ENCODE peak calls at places on chromosomes 2 and 18, in eight cellular contexts. I is lower lobe of right lung, T is tibial nerve, S is mucosa of descending colon, Q is heart right ventricle, W is dorsolateral prefrontal cortex, N is astrocyte of the spinal cord, L is AG04449. H is an unnamed sample.

GRCh38 chr2:73075477-73076373 is 4.2 kb upstream of the SFXN5 start:
- DNase-seq in W (peak; percentile 70), T (peak; percentile 54), Q (no peak), I (no peak), S (no peak), L (no peak), N (peak; percentile 45), H (no peak)

GRCh38 chr2:240369725-240370585 is 65.5 kb upstream of the GPC1 start:
- DNase-seq in L (peak; percentile 76), I (peak; percentile 83), Q (peak; percentile 72), N (peak; percentile 89), W (peak; percentile 31), S (peak; percentile 17), T (peak; percentile 61), H (peak; percentile 55)

GRCh38 chr18:46067431-46068007 is 4.5 kb downstream of the PSTPIP2 start:
- DNase-seq in I (no peak), N (peak; percentile 47), W (no peak), Q (no peak), S (no peak), L (no peak), T (no peak), H (peak; percentile 57)

GRCh38 chr2:109136542-109136941 is 7.5 kb downstream of the SH3RF3 start:
- DNase-seq in T (no peak), Q (no peak), W (no peak), I (no peak), L (no peak), N (no peak), S (no peak), H (no peak)

GRCh38 chr2:54615832-54616534 is 107.5 kb upstream of the EML6 start:
- DNase-seq in N (no peak), S (no peak), I (no peak), Q (no peak), T (no peak), W (no peak), L (no peak), H (no peak)

GRCh38 chr2:231605607-231606091 is 13.0 kb downstream of the TEX44 start:
- DNase-seq in Q (peak; percentile 52), T (no peak), I (no peak), S (no peak), N (no peak), L (no peak), W (peak; percentile 67), H (no peak)

GRCh38 chr2:219344756-219345458 is 12.4 kb upstream of the RESP18 start:
- DNase-seq in N (peak; percentile 45), S (peak; percentile 57), Q (peak; percentile 21), T (peak; percentile 41), L (no peak), I (peak; percentile 67), W (peak; percentile 60), H (no peak)

GRCh38 chr2:138485019-138485418 is 16.6 kb upstream of the SPOPL start:
- DNase-seq in I (no peak), N (no peak), W (no peak), Q (no peak), L (no peak), T (no peak), S (no peak), H (no peak)

GRCh38 chr2:230770804-230771203 is 58.2 kb downstream of the CAB39 start:
- DNase-seq in N (no peak), W (no peak), Q (no peak), L (peak; percentile 44), I (no peak), T (no peak), S (no peak), H (no peak)

GRCh38 chr18:62436636-62437519 is 85.9 kb upstream of the ZCCHC2 start:
- DNase-seq in N (peak; percentile 13), I (peak; percentile 87), S (peak; percentile 67), T (peak; percentile 80), Q (peak; percentile 87), W (peak; percentile 71), L (no peak), H (no peak)

GRCh38 chr2:197010200-197011020 is 83.9 kb upstream of the PGAP1 start:
- DNase-seq in W (no peak), N (peak; percentile 32), I (no peak), L (no peak), Q (no peak), S (no peak), T (no peak), H (no peak)

GRCh38 chr18:47799376-47799775 is 131.1 kb downstream of the SMAD2 start:
- DNase-seq in S (no peak), N (no peak), T (no peak), I (no peak), Q (no peak), L (no peak), W (no peak), H (no peak)

GRCh38 chr2:37795456-37795855 is 124.0 kb upstream of the CDC42EP3 start:
- DNase-seq in T (no peak), S (no peak), N (no peak), I (no peak), Q (no peak), L (no peak), W (no peak), H (no peak)

GRCh38 chr2:5743992-5744391 is 51.8 kb downstream of the SOX11 start:
- DNase-seq in S (no peak), L (no peak), W (no peak), Q (no peak), I (no peak), T (no peak), N (no peak), H (no peak)

GRCh38 chr2:25692143-25692542 is 18.8 kb upstream of the DTNB start:
- DNase-seq in W (no peak), L (no peak), Q (no peak), I (no peak), S (no peak), N (no peak), T (no peak), H (no peak)

GRCh38 chr2:12717988-12718661 is 1.4 kb downstream of the TRIB2 start:
- DNase-seq in W (no peak), Q (no peak), S (peak; percentile 28), N (peak; percentile 32), T (no peak), I (no peak), L (no peak), H (no peak)

GRCh38 chr2:207734636-207735512 is 23.4 kb downstream of the CCNYL1 start:
- DNase-seq in W (no peak), N (no peak), Q (no peak), T (no peak), L (no peak), I (no peak), S (peak; percentile 59), H (no peak)
- TF ChIP-seq CTCF in W (peak; percentile 10), N (no peak), Q (no peak), T (no peak), L (no peak), I (no peak), S (no peak), H (no peak)

DNA sequence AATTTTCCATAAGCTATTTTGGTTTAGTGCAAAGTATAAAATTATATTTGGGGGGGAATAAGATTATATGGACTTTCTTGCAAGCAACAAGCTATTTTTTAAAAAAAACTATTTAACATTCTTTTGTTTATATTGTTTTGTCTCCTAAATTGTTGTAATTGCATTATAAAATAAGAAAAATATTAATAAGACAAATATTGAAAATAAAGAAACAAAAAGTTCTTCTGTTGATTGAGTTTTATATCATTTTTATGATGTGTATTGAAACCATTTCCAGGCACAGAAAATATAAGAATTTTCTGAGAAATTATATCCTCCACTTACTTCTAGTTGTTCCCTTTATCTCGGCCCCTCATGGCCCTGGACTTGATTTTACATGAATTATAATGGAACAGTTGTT is 3.7 kb downstream of the CCL20 start:
- DNase-seq in T (no peak), L (no peak), S (no peak), Q (no peak), I (no peak), N (no peak), W (no peak), H (no peak)
- H3K4me3 ChIP-seq in T (no peak overlapping the region), L (no peak overlapping the region), S (no peak overlapping the region), Q (no peak overlapping the region), I (no peak overlapping the region), N (peak overlapping the region; percentile 45), W (no peak overlapping the region), H (no peak overlapping the region)

GRCh38 chr2:101348851-101349250 is 38.5 kb downstream of the CREG2 start:
- DNase-seq in I (no peak), S (no peak), T (no peak), N (no peak), L (no peak), W (no peak), Q (no peak), H (no peak)

GRCh38 chr2:101346909-101347308 is 38.4 kb upstream of the RNF149 start:
- DNase-seq in T (no peak), W (no peak), N (no peak), L (no peak), S (no peak), I (no peak), Q (no peak), H (no peak)

GRCh38 chr2:101354420-101354819 is 32.9 kb downstream of the CREG2 start:
- DNase-seq in I (no peak), S (no peak), L (no peak), T (no peak), N (no peak), Q (no peak), W (no peak), H (no peak)

GRCh38 chr2:101351207-101351606 is 36.1 kb downstream of the CREG2 start:
- DNase-seq in W (no peak), L (no peak), S (no peak), N (no peak), I (no peak), T (no peak), Q (no peak), H (no peak)

DNA sequence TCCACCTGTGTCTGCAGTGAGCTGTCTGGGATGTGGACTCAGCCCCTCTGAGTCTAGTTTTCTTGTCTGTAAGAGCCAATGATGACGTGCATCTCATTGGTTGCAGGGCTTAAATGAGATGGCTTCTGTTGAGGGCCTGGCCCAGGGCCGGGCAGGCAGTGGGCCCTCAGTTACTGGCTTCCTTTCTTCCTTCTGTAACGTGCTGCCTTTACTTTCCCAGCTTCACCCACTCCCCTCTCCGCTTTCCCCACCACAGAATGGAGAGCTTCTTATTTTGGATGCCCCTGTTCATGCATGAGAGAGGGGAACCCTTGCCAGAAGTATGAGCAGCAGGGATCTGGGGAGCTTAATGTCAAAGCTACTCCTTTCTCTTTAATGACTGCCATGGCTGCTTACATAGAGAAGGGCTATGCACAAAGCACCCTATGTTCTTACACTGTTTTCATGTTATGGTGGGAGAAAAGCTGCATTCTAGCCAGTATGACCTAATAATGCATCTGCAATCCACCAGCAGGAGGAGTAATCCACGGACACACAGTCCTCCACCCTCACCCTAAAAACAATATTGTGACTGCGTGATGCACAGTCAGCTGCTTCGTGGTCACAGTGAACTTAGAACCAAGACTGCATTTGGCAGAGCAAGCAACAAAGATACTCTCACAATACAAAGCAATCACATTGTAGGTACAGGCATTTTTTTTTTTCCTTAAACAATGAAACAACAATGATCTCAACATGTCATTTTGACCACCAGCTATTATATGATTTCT is 37.2 kb downstream of the CREG2 start:
- DNase-seq in Q (no peak), L (no peak), I (no peak), S (no peak), W (peak; percentile 72), N (peak; percentile 55), T (no peak), H (no peak)
- TF ChIP-seq CTCF in Q (peak; percentile 44), L (peak; percentile 42), I (peak; percentile 14), S (no peak), W (peak; percentile 64), N (peak; percentile 57), T (peak; percentile 17), H (peak; percentile 47)

DNA sequence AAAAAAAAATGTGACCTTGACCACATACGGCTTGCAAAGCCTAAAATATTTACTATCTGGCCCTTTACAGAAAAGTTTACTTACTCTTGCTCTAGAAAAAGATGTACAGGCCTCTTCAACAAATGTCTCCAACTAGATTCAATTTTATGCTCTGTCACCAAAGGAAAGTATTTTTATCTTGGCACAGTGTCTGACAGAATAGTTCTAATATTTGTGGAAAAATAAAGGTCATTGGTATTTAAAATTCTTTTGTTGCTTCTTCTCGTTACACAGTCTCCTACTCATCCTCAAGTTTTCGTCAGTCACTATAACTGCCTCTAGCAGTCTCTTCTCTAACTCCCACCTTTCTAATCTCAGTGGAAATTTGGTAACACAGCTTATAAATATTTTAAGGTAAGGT is 1.4 kb downstream of the RBKS start:
- DNase-seq in S (no peak), N (peak; percentile 46), L (peak; percentile 45), Q (no peak), I (no peak), W (no peak), T (no peak), H (no peak)
- H3K4me3 ChIP-seq in S (no peak overlapping the region), N (no peak overlapping the region), L (peak overlapping the region; percentile 12), Q (no peak overlapping the region), I (no peak overlapping the region), W (peak overlapping the region; percentile 80), T (no peak overlapping the region), H (no peak overlapping the region)